ENCODE peak calls at places on chromosomes 6 and 20, in seven cellular contexts. C is nucleus accumbens, H is substantia nigra, M is EL, K is lower lobe of right lung, Z is A549, T is astrocyte of the spinal cord. F is an unnamed sample.

GRCh38 chr20:56439784-56440291 is 27.8 kb downstream of the CASS4 start:
- DNase-seq in C (no peak), T (peak), H (no peak), K (peak), M (peak), Z (no peak), F (no peak)

GRCh38 chr6:122696079-122696478 is 83.4 kb upstream of the FABP7 start:
- DNase-seq in H (no peak), T (peak), M (peak), K (no peak), C (no peak), Z (no peak), F (no peak)

GRCh38 chr6:36697481-36697903 is at the start of gene RAB44:
- DNase-seq in K (peak), M (no peak), C (no peak), T (no peak), H (no peak), Z (no peak), F (no peak)

GRCh38 chr6:47318236-47318974 is 8.7 kb upstream of the TNFRSF21 start:
- DNase-seq in Z (no peak), K (no peak), C (no peak), M (no peak), H (no peak), T (no peak), F (no peak)

GRCh38 chr20:9815662-9816061 is 23.2 kb downstream of the PAK5 start:
- DNase-seq in Z (no peak), K (no peak), C (no peak), M (no peak), T (no peak), H (no peak), F (no peak)

GRCh38 chr6:167825759-167826229 is 917 bp upstream of the AFDN start:
- DNase-seq in H (no peak), T (no peak), Z (peak), M (peak), K (peak), C (no peak), F (peak)

GRCh38 chr20:58568441-58568931 is 53.3 kb upstream of the APCDD1L start:
- DNase-seq in M (no peak), K (no peak), T (no peak), H (no peak), C (no peak), Z (no peak), F (no peak)

GRCh38 chr6:90295854-90296345 is 743 bp downstream of the BACH2 start:
- DNase-seq in M (peak), K (peak), H (peak), C (peak), T (peak), Z (peak), F (peak)

GRCh38 chr6:153015094-153015645 is 12.7 kb upstream of the MTRF1L start:
- DNase-seq in M (peak), Z (no peak), C (no peak), K (no peak), H (no peak), T (no peak), F (no peak)

GRCh38 chr6:6686748-6687601 is 98.5 kb downstream of the LY86 start:
- DNase-seq in M (peak), K (peak), C (no peak), Z (peak), H (no peak), T (peak), F (no peak)

GRCh38 chr20:35226126-35226774 is at the start of gene MMP24:
- DNase-seq in C (no peak), T (no peak), Z (no peak), K (no peak), H (no peak), M (no peak), F (no peak)

GRCh38 chr6:105806486-105806920 is 279.6 kb upstream of the PRDM1 start:
- DNase-seq in C (no peak), T (no peak), K (no peak), M (no peak), H (no peak), Z (peak), F (no peak)

GRCh38 chr20:13883425-13883824 is 98.6 kb downstream of the NDUFAF5 start:
- DNase-seq in T (no peak), Z (no peak), K (no peak), M (no peak), H (no peak), C (no peak), F (peak)

GRCh38 chr6:24357336-24358218 is at the start of gene DCDC2:
- DNase-seq in T (no peak), H (no peak), M (peak), C (no peak), Z (peak), K (peak), F (no peak)

GRCh38 chr6:144897441-144897921 is 612.3 kb downstream of the UTRN start:
- DNase-seq in M (peak), T (peak), H (no peak), Z (peak), K (no peak), C (no peak), F (no peak)

GRCh38 chr20:7908905-7909304 is 31.4 kb downstream of the HAO1 start:
- DNase-seq in Z (no peak), H (no peak), T (no peak), M (no peak), K (no peak), C (no peak), F (no peak)

GRCh38 chr6:36340671-36341454 is 4.2 kb upstream of the BNIP5 start:
- DNase-seq in M (peak), T (peak), K (peak), H (peak), C (no peak), Z (peak), F (peak)

GRCh38 chr20:39269031-39269461 is 306.9 kb downstream of the DHX35 start:
- DNase-seq in Z (peak), H (peak), K (peak), T (peak), M (peak), C (no peak), F (peak)

GRCh38 chr20:58519940-58520712 is 4.9 kb upstream of the APCDD1L start:
- DNase-seq in T (no peak), C (no peak), H (no peak), M (no peak), Z (no peak), K (no peak), F (no peak)

GRCh38 chr6:133079901-133080300 is 161.3 kb upstream of the EYA4 start:
- DNase-seq in C (no peak), M (no peak), T (no peak), H (no peak), Z (no peak), K (no peak), F (no peak)

GRCh38 chr6:30813623-30814136 is 69.3 kb upstream of the IER3 start:
- DNase-seq in H (no peak), K (no peak), Z (no peak), C (no peak), T (no peak), M (peak), F (no peak)

GRCh38 chr20:39563406-39563805 is 601.3 kb downstream of the DHX35 start:
- DNase-seq in T (no peak), C (no peak), K (no peak), Z (no peak), H (no peak), M (no peak), F (no peak)

GRCh38 chr20:37315293-37316110 is 26.0 kb downstream of the MANBAL start:
- DNase-seq in K (no peak), C (no peak), Z (no peak), T (peak), H (no peak), M (peak), F (no peak)

GRCh38 chr6:136812174-136812573 is 10.2 kb upstream of the PEX7 start:
- DNase-seq in T (no peak), Z (no peak), C (no peak), H (no peak), K (no peak), M (peak), F (no peak)

GRCh38 chr6:35489066-35489465 is 7.8 kb downstream of the TEAD3 start:
- DNase-seq in Z (no peak), T (no peak), C (no peak), H (no peak), K (no peak), M (no peak), F (no peak)

GRCh38 chr6:90362273-90362672 is 65.6 kb upstream of the BACH2 start:
- DNase-seq in T (peak), Z (no peak), C (no peak), K (no peak), H (no peak), M (no peak), F (no peak)

GRCh38 chr6:67361264-67361663 is 1273.8 kb upstream of the ADGRB3 start:
- DNase-seq in K (no peak), Z (no peak), T (no peak), C (no peak), H (no peak), M (no peak), F (no peak)

GRCh38 chr20:33524261-33524660 is 34.4 kb downstream of the CBFA2T2 start:
- DNase-seq in K (no peak), Z (no peak), C (no peak), T (peak), M (no peak), H (no peak), F (no peak)

GRCh38 chr6:128631031-128631430 is 110.6 kb upstream of the PTPRK start:
- DNase-seq in K (no peak), C (no peak), T (no peak), H (no peak), M (no peak), Z (no peak), F (no peak)